ENCODE peak calls at places on chromosomes 1 and 21, in eight cellular contexts. N is spleen, V is heart left ventricle, X is NB4, I is A549, Y is breast epithelium, U is sigmoid colon, A is GM12892. Z is an unnamed sample.

GRCh38 chr1:41726899-41727748 is 191.6 kb downstream of the HIVEP3 start:
- DNase-seq in N (peak), V (peak), X (peak), I (no peak), Y (no peak), U (peak), A (peak), Z (no peak)

GRCh38 chr1:234893725-234894630 is 234.7 kb downstream of the TOMM20 start:
- DNase-seq in N (no peak), V (no peak), X (peak), I (no peak), Y (no peak), U (no peak), A (no peak), Z (peak)

GRCh38 chr1:212637902-212638301 is 29.3 kb downstream of the ATF3 start:
- DNase-seq in N (no peak), V (no peak), X (no peak), I (no peak), Y (no peak), U (no peak), A (no peak), Z (no peak)

GRCh38 chr1:36133484-36133883 is 8.5 kb upstream of the COL8A2 start:
- DNase-seq in N (no peak), V (no peak), X (no peak), I (peak), Y (no peak), U (no peak), A (no peak), Z (peak)

GRCh38 chr1:205128050-205128449 is 6.3 kb upstream of the RBBP5 start:
- DNase-seq in N (no peak), V (no peak), X (no peak), I (no peak), Y (no peak), U (no peak), A (no peak), Z (no peak)

GRCh38 chr1:210384625-210385024 is 55.9 kb downstream of the HHAT start:
- DNase-seq in N (no peak), V (no peak), X (no peak), I (no peak), Y (no peak), U (no peak), A (no peak), Z (no peak)

GRCh38 chr1:75725861-75726361 is 1.4 kb downstream of the ACADM start:
- DNase-seq in N (no peak), V (no peak), X (peak), I (no peak), Y (no peak), U (no peak), A (no peak), Z (no peak)

GRCh38 chr1:45146833-45147232 is 59.6 kb downstream of the ZSWIM5 start:
- DNase-seq in N (no peak), V (no peak), X (no peak), I (no peak), Y (no peak), U (no peak), A (no peak), Z (no peak)

GRCh38 chr1:192878249-192878648 is 69.4 kb downstream of the RGS2 start:
- DNase-seq in N (no peak), V (no peak), X (no peak), I (no peak), Y (no peak), U (peak), A (no peak), Z (no peak)

GRCh38 chr1:14970115-14970798 is 183.3 kb upstream of the TMEM51 start:
- DNase-seq in N (no peak), V (no peak), X (peak), I (peak), Y (no peak), U (peak), A (no peak), Z (peak)

GRCh38 chr1:24928631-24929090 is 1.4 kb downstream of the RUNX3 start:
- DNase-seq in N (peak), V (no peak), X (no peak), I (no peak), Y (no peak), U (peak), A (no peak), Z (no peak)

GRCh38 chr1:204321665-204322064 is 38.1 kb downstream of the PLEKHA6 start:
- DNase-seq in N (no peak), V (no peak), X (no peak), I (no peak), Y (no peak), U (no peak), A (no peak), Z (no peak)

GRCh38 chr1:8787218-8787617 is 30.2 kb downstream of the RERE start:
- DNase-seq in N (no peak), V (no peak), X (no peak), I (no peak), Y (no peak), U (no peak), A (no peak), Z (no peak)

GRCh38 chr1:234217316-234217840 is 155.9 kb upstream of the COA6 start:
- DNase-seq in N (no peak), V (no peak), X (no peak), I (no peak), Y (no peak), U (no peak), A (no peak), Z (no peak)

GRCh38 chr1:158998781-158999161 is 10.9 kb upstream of the IFI16 start:
- DNase-seq in N (peak), V (peak), X (peak), I (peak), Y (no peak), U (peak), A (peak), Z (peak)

GRCh38 chr1:24047101-24047459 is 64.9 kb downstream of the MYOM3 start:
- DNase-seq in N (peak), V (no peak), X (peak), I (peak), Y (no peak), U (peak), A (no peak), Z (no peak)

GRCh38 chr1:236602171-236602570 is 2.1 kb downstream of the HEATR1 start:
- DNase-seq in N (no peak), V (no peak), X (no peak), I (no peak), Y (no peak), U (no peak), A (no peak), Z (no peak)

GRCh38 chr1:236608930-236609726 is 4.8 kb upstream of the HEATR1 start:
- DNase-seq in N (no peak), V (no peak), X (peak), I (peak), Y (no peak), U (peak), A (no peak), Z (peak)

GRCh38 chr1:236605030-236605806 is 902 bp upstream of the HEATR1 start:
- DNase-seq in N (no peak), V (no peak), X (no peak), I (no peak), Y (no peak), U (no peak), A (no peak), Z (no peak)

GRCh38 chr1:236603896-236604217 is 459 bp downstream of the HEATR1 start:
- DNase-seq in N (no peak), V (no peak), X (no peak), I (peak), Y (no peak), U (no peak), A (no peak), Z (peak)

GRCh38 chr1:236604218-236605029 is at the start of gene HEATR1:
- DNase-seq in N (peak), V (peak), X (peak), I (peak), Y (peak), U (peak), A (peak), Z (peak)
- TF ChIP-seq POLR2A in N (peak), V (no peak), X (peak), I (peak), Y (no peak), U (no peak), A (peak), Z (peak)

DNA sequence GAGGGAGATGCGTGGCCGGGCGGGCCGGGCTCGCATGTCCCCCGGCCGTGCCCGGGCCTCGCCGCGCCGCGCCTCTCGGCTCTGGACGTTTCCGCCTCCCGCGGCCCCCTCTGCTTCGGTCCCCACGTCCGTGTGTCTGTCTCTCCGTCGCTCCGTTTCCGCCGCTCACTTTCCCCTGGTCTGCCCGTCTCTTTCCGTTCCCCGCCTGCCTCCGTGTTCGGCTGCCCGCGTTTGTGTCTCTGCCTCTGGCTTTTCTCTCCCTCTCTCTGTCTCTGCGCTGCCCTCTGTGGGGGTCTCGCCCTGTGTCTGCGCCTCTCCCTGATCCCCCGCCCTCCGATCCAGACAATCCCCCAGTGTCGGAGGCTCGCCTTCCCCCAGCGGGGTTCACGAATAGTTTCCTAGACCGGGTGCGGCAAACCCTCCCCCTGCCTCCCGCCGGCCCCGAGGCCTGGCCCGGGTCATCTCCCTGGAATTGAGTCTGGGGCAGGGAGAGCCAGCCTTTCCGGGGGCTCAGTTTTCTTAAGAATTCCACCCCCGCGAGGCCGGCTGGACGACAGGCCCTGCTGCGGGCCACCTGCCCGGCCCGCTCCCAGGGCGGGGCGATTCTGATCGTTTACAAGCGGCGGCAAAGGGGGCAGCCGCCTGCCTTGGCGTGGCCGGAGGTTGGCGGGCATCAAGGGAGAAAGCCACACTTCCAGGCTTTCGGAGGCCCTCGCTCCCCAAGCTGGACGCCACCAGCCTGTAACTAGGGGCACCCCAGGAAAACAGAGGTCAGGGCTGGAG is 841 bp downstream of the NBL1 start:
- DNase-seq in N (no peak), V (no peak), X (peak), I (no peak), Y (no peak), U (no peak), A (peak), Z (no peak)
- TF ChIP-seq POLR2A in N (no peak), V (no peak), X (no peak), I (no peak), Y (no peak), U (peak), A (no peak), Z (no peak)

DNA sequence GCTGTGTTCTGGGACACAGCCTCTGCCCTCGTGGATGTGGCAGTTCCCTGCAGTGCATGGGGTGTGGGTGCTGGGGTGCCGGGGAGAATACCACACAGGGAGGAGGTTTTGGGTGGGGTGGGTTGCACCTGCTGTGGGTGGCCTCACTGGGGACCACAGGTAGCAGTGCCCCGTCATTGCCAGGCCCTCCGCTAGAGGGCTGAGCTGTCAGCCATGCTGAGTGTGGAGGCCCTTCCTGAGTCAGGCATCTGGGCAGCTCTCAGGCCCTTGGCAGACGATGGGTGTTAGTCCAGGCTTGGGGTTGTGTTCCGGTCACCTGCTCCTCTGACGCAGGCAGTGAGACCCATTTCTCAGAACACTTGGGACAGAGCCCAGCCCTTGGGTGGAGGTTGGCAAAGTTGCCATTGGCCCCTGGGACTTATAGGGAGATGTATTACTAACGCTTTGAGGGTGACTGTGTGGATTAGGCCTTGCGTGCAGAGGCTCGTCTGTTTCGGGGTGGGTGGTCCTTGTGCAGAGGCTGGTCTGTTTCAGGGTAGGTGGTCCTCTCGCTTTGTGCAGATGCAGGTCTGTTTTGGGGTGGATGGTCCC is 23.9 kb downstream of the PCNT start:
- DNase-seq in N (no peak), V (peak), X (no peak), I (no peak), Y (no peak), U (no peak), A (no peak), Z (peak)
- TF ChIP-seq POLR2A in N (no peak), V (no peak), X (no peak), I (no peak), Y (no peak), U (no peak), A (no peak), Z (peak)

DNA sequence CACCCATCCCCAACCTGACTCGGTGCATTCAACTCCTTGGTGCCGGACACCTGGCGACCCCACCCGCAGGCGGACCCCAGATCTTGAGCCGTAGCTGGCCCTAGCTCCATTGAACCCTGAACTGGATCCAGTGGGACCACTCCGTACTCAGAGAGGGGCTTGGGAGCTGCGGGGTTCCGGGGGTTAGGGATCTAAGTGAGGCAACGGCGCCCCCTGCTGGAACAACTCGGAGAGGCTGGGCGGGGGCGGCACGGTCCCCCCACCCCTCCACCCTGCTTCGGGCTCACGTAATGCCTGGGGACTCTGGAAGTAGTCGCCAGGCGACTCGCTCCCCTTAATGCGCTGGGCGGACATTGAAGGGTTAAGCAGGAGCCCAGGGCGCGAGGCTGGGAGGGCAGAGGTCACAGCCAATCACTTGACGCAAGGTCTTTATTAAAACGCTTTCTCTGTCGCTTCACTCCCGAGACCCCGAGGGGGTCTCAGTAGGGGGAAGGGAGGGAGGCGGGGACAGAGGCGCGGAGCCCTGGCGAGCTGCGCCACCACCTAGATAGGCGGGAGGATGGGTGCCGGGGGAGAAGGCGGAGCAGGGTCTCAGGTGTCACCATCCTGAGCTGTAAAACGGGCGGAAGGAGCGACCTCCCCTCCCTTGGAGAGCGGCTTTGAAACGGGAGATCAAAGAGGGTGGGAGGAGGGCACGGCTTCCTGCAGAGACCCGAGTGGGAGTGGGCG is 699 bp upstream of the CRABP2 start:
- DNase-seq in N (peak), V (peak), X (peak), I (peak), Y (peak), U (peak), A (peak), Z (peak)
- TF ChIP-seq POLR2A in N (no peak), V (no peak), X (no peak), I (no peak), Y (no peak), U (no peak), A (no peak), Z (no peak)